ENCODE peak calls at places on chromosome 13, in four cellular contexts. I is endothelial cell of umbilical vein, R is K562, F is keratinocyte. C is an unnamed sample.

GRCh38 chr13:98225036-98225940 is 48.2 kb upstream of the RNF113B start:
- DNase-seq in F (no peak), I (no peak), R (no peak), C (no peak)

GRCh38 chr13:23510979-23511735 is 59.1 kb upstream of the TNFRSF19 start:
- DNase-seq in F (no peak), I (peak; percentile 18), R (no peak), C (peak; percentile 75)

GRCh38 chr13:21435710-21436151 is 23.4 kb downstream of the ZDHHC20 start:
- DNase-seq in I (peak; percentile 85), F (no peak), R (peak; percentile 51), C (peak; percentile 89)

GRCh38 chr13:106566682-106567420 is 1.1 kb downstream of the ARGLU1 start:
- DNase-seq in F (no peak), R (no peak), I (peak; percentile 61), C (peak; percentile 62)

GRCh38 chr13:110380359-110381028 is 73.4 kb downstream of the COL4A2 start:
- DNase-seq in F (no peak), I (peak; percentile 23), R (no peak), C (peak; percentile 98)

GRCh38 chr13:38630780-38631179 is 56.1 kb upstream of the FREM2 start:
- DNase-seq in F (no peak), I (no peak), R (no peak), C (peak; percentile 32)

GRCh38 chr13:31755803-31756212 is 16.5 kb downstream of the RXFP2 start:
- DNase-seq in I (no peak), R (no peak), F (no peak), C (peak; percentile 87)

GRCh38 chr13:71912524-71912923 is 45.5 kb upstream of the DACH1 start:
- DNase-seq in R (no peak), F (no peak), I (no peak), C (peak; percentile 1)

GRCh38 chr13:27131202-27131623 is 40.4 kb downstream of the USP12 start:
- DNase-seq in I (peak; percentile 16), R (peak; percentile 33), F (peak; percentile 81), C (peak; percentile 55)

GRCh38 chr13:25652764-25653163 is 281.0 kb downstream of the ATP8A2 start:
- DNase-seq in F (no peak), R (no peak), I (no peak), C (no peak)

GRCh38 chr13:30856004-30856790 is 49.9 kb upstream of the MEDAG start:
- DNase-seq in R (no peak), F (no peak), I (no peak), C (no peak)

GRCh38 chr13:82817133-82817532 is 1065.1 kb downstream of the SLITRK1 start:
- DNase-seq in R (no peak), F (no peak), I (no peak), C (no peak)

GRCh38 chr13:79171131-79172061 is 234.7 kb downstream of the RBM26 start:
- DNase-seq in F (no peak), R (no peak), I (no peak), C (no peak)

GRCh38 chr13:26442541-26442940 is 114.9 kb upstream of the WASF3 start:
- DNase-seq in F (no peak), R (no peak), I (no peak), C (peak; percentile 82)

GRCh38 chr13:20270163-20270865 is 38.2 kb upstream of the GJB6 start:
- DNase-seq in I (no peak), F (no peak), R (no peak), C (no peak)

GRCh38 chr13:78032132-78032531 is 113.5 kb upstream of the EDNRB start:
- DNase-seq in I (peak; percentile 96), F (no peak), R (no peak), C (no peak)

GRCh38 chr13:24870380-24870760 is 106.4 kb downstream of the RNF17 start:
- DNase-seq in R (no peak), F (no peak), I (no peak), C (no peak)

GRCh38 chr13:99003851-99004471 is 26.1 kb upstream of the DOCK9 start:
- DNase-seq in I (no peak), F (no peak), R (no peak), C (no peak)

GRCh38 chr13:31029129-31029528 is 96.7 kb downstream of the TEX26 start:
- DNase-seq in I (no peak), F (no peak), R (no peak), C (no peak)

GRCh38 chr13:96947343-96947910 is 46.8 kb downstream of the OXGR1 start:
- DNase-seq in R (no peak), I (no peak), F (no peak), C (no peak)

GRCh38 chr13:57627663-57628062 is 3.9 kb upstream of the PCDH17 start:
- DNase-seq in I (peak; percentile 51), F (no peak), R (peak; percentile 27), C (peak; percentile 2)

GRCh38 chr13:112859817-112860190 is 109.2 kb upstream of the MCF2L start:
- DNase-seq in R (no peak), I (peak; percentile 87), F (no peak), C (peak; percentile 82)

GRCh38 chr13:29571876-29572570 is 23.5 kb downstream of the SLC7A1 start:
- DNase-seq in F (no peak), R (no peak), I (no peak), C (no peak)

GRCh38 chr13:95676100-95676774 is 702 bp upstream of the DNAJC3 start:
- DNase-seq in R (peak; percentile 10), I (peak; percentile 71), F (no peak), C (peak; percentile 39)

GRCh38 chr13:79671420-79671819 is 190.5 kb downstream of the NDFIP2 start:
- DNase-seq in I (peak; percentile 82), F (no peak), R (no peak), C (no peak)

GRCh38 chr13:96041326-96042092 is 11.7 kb downstream of the UGGT2 start:
- DNase-seq in R (no peak), F (no peak), I (no peak), C (no peak)

GRCh38 chr13:31920301-31920818 is 111.2 kb upstream of the FRY start:
- DNase-seq in F (no peak), I (no peak), R (no peak), C (no peak)

GRCh38 chr13:31073859-31074718 is 87.6 kb downstream of the HSPH1 start:
- DNase-seq in F (no peak), I (no peak), R (no peak), C (peak; percentile 69)

GRCh38 chr13:95710313-95710712 is 33.4 kb downstream of the DNAJC3 start:
- DNase-seq in F (peak; percentile 11), I (peak; percentile 33), R (no peak), C (peak; percentile 84)

GRCh38 chr13:85080726-85081125 is 718.5 kb downstream of the SLITRK6 start:
- DNase-seq in I (no peak), F (no peak), R (no peak), C (no peak)

GRCh38 chr13:76917096-76917495 is 30.9 kb upstream of the KCTD12 start:
- DNase-seq in F (no peak), R (no peak), I (no peak), C (peak; percentile 16)

GRCh38 chr13:65889368-65889767 is 1340.8 kb downstream of the PCDH9 start:
- DNase-seq in R (no peak), F (no peak), I (no peak), C (peak; percentile 47)

GRCh38 chr13:82655518-82655855 is 1226.8 kb downstream of the SLITRK1 start:
- DNase-seq in R (no peak), I (no peak), F (no peak), C (peak; percentile 40)

GRCh38 chr13:46896346-46897138 is at the start of gene HTR2A:
- DNase-seq in F (no peak), R (no peak), I (no peak), C (peak; percentile 17)

GRCh38 chr13:30222253-30222652 is 85.1 kb downstream of the KATNAL1 start:
- DNase-seq in I (no peak), F (no peak), R (no peak), C (peak; percentile 45)

GRCh38 chr13:82412749-82413148 is 1469.5 kb downstream of the SLITRK1 start:
- DNase-seq in I (no peak), F (no peak), R (no peak), C (no peak)

GRCh38 chr13:35479223-35479536 is 2.7 kb upstream of the MAB21L1 start:
- DNase-seq in R (no peak), F (no peak), I (no peak), C (no peak)

GRCh38 chr13:93736111-93736510 is 509.5 kb downstream of the GPC6 start:
- DNase-seq in F (no peak), I (no peak), R (no peak), C (peak; percentile 82)

GRCh38 chr13:40190656-40191100 is 475.8 kb downstream of the FOXO1 start:
- DNase-seq in F (peak; percentile 53), R (no peak), I (peak; percentile 89), C (peak; percentile 12)
- H3K9me1 ChIP-seq in F (no peaks in the 10 kb centered on the region), R (no peaks in the 10 kb centered on the region), I (no peaks in the 10 kb centered on the region), C (no peaks in the 10 kb centered on the region)

GRCh38 chr13:100443998-100444328 is 144.6 kb downstream of the GGACT start:
- DNase-seq in I (no peak), F (no peak), R (no peak), C (no peak)
- H3K9me1 ChIP-seq in I (no peaks in the 10 kb centered on the region), F (no peaks in the 10 kb centered on the region), R (no peaks in the 10 kb centered on the region), C (peaks cover 6% of the 10 kb centered on the region)

DNA sequence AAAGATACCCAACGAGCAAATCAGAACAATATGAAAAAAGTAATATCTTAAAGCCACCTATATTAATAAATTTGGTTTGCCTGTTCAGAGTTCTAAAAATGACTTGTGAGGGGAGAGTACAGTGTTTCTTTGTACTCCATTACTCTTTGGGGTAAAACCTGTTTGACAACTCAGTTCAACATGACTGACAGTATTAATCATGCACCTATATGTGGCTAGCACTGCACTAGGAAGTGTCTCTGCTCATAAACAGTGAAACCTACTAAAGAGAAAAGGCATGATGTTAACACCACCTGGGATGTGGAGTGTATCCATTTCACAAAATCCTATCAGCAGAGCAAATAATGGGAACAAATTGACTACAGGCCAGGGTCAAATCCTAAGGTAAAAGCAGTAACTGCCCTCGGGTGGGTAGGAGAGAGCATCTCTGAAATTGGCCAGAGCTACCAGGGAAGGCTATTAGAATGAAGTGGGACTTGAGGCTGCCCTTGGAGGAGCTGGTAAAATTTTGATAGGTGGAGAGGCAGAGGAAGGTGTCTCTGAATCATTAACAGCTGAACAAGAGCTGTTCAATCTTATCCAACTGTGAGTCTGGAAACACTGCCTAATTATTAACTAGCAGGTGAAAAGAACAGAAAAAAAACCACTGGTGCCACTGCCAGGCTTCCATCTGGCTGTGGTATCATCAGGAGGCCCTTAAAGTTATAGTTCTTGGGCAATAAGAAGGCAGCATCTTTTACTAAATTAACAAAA is 365.1 kb downstream of the DNAJC15 start:
- DNase-seq in I (no peak), R (no peak), F (no peak), C (no peak)
- H3K9me1 ChIP-seq in I (no peaks in the 10 kb centered on the region), R (no peaks in the 10 kb centered on the region), F (peaks cover 4% of the 10 kb centered on the region), C (no peaks in the 10 kb centered on the region)

GRCh38 chr13:113902536-113902935 is 38.7 kb upstream of the GAS6 start:
- DNase-seq in R (no peak), I (no peak), F (no peak), C (peak; percentile 31)
- H3K9me1 ChIP-seq in R (no peaks in the 10 kb centered on the region), I (no peaks in the 10 kb centered on the region), F (no peaks in the 10 kb centered on the region), C (peaks cover 18% of the 10 kb centered on the region)

DNA sequence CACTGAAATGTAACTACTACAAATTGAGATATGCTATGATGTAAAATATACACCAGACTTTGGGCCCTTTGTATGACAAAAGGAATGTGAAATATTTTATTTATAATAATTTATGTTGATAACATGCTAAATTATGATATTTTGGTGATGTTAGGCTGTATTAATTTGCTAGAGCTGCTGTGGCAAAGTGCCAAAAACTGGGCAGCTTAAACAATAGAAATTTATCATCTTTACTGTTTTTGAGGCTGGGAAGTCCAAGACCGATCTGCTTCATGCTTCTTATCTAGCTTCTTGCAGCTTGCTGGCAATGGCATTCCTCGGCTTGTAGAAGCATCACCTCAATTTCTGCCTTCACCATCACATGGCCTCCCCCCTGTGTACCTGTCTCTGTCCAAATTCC is 245.0 kb downstream of the GPC5 start:
- DNase-seq in I (no peak), F (no peak), R (no peak), C (no peak)
- H3K9me1 ChIP-seq in I (no peaks in the 10 kb centered on the region), F (no peaks in the 10 kb centered on the region), R (no peaks in the 10 kb centered on the region), C (no peaks in the 10 kb centered on the region)

GRCh38 chr13:33110386-33110712 is 94.1 kb downstream of the KL start:
- DNase-seq in R (no peak), F (no peak), I (no peak), C (no peak)
- H3K9me1 ChIP-seq in R (no peaks in the 10 kb centered on the region), F (no peaks in the 10 kb centered on the region), I (no peaks in the 10 kb centered on the region), C (peaks cover 55% of the 10 kb centered on the region)

C was measured in IMR-90.